ENCODE peak calls at places on chromosome 6, in seven cellular contexts. A is left ventricle myocardium inferior, R is mucosa of descending colon, M is RWPE2, Q is PC-3, E is fibroblast of lung, K is uterus. U is an unnamed sample.

GRCh38 chr6:133248241-133249001 is 7.3 kb downstream of the EYA4 start:
- DNase-seq in A (no peak), R (no peak), M (no peak), Q (peak; percentile 88), E (peak; percentile 88), K (no peak), U (no peak)

GRCh38 chr6:142381845-142382378 is 80.1 kb downstream of the ADGRG6 start:
- DNase-seq in A (no peak), R (no peak), M (no peak), Q (no peak), E (no peak), K (no peak), U (no peak)

GRCh38 chr6:144957236-144957937 is 672.3 kb downstream of the UTRN start:
- DNase-seq in A (no peak), R (no peak), M (no peak), Q (peak; percentile 61), E (peak; percentile 30), K (no peak), U (no peak)

GRCh38 chr6:131976545-131977061 is 25.4 kb upstream of the CCN2 start:
- DNase-seq in A (no peak), R (no peak), M (no peak), Q (peak; percentile 14), E (peak; percentile 45), K (no peak), U (no peak)

GRCh38 chr6:100462990-100463684 is 1.6 kb downstream of the SIM1 start:
- DNase-seq in A (no peak), R (no peak), M (no peak), Q (no peak), E (no peak), K (no peak), U (no peak)

GRCh38 chr6:10205120-10205519 is 209.8 kb downstream of the TFAP2A start:
- DNase-seq in A (no peak), R (no peak), M (no peak), Q (peak; percentile 4), E (no peak), K (no peak), U (no peak)

GRCh38 chr6:148323344-148323743 is 19.3 kb upstream of the SASH1 start:
- DNase-seq in A (no peak), R (no peak), M (no peak), Q (peak; percentile 39), E (no peak), K (no peak), U (no peak)

GRCh38 chr6:122394016-122394415 is 5.4 kb upstream of the HSF2 start:
- DNase-seq in A (no peak), R (no peak), M (no peak), Q (no peak), E (no peak), K (no peak), U (no peak)

GRCh38 chr6:137043710-137044365 is 927 bp downstream of the IL20RA start:
- DNase-seq in A (peak; percentile 21), R (no peak), M (no peak), Q (peak; percentile 55), E (peak; percentile 61), K (peak; percentile 28), U (peak; percentile 44)

GRCh38 chr6:134714679-134715078 is 235.2 kb downstream of the ALDH8A1 start:
- DNase-seq in A (no peak), R (no peak), M (no peak), Q (peak; percentile 54), E (peak; percentile 84), K (no peak), U (no peak)

GRCh38 chr6:87572860-87573259 is 16.9 kb downstream of the RARS2 start:
- DNase-seq in A (no peak), R (no peak), M (no peak), Q (no peak), E (no peak), K (no peak), U (no peak)

GRCh38 chr6:106247293-106247692 is 78.3 kb downstream of the ATG5 start:
- DNase-seq in A (no peak), R (no peak), M (no peak), Q (peak; percentile 24), E (peak; percentile 27), K (no peak), U (no peak)

GRCh38 chr6:134584809-134585528 is 267.1 kb upstream of the SGK1 start:
- DNase-seq in A (no peak), R (no peak), M (no peak), Q (no peak), E (peak; percentile 24), K (no peak), U (no peak)

GRCh38 chr6:37122861-37123260 is 47.1 kb upstream of the PIM1 start:
- DNase-seq in A (no peak), R (no peak), M (no peak), Q (no peak), E (no peak), K (no peak), U (no peak)

GRCh38 chr6:84568971-84569370 is 195.4 kb downstream of the TBX18 start:
- DNase-seq in A (no peak), R (no peak), M (no peak), Q (peak; percentile 34), E (peak; percentile 79), K (no peak), U (peak; percentile 48)

GRCh38 chr6:157921685-157922367 is 59.8 kb upstream of the SYNJ2 start:
- DNase-seq in A (no peak), R (no peak), M (no peak), Q (no peak), E (peak; percentile 52), K (no peak), U (no peak)

GRCh38 chr6:24927234-24927955 is 8.4 kb downstream of the RIPOR2 start:
- DNase-seq in A (no peak), R (no peak), M (no peak), Q (no peak), E (no peak), K (no peak), U (no peak)
- H3K4me1 ChIP-seq in A (peaks cover 42% of the 10 kb centered on the region), R (no peaks in the 10 kb centered on the region), M (peaks cover 1% of the 10 kb centered on the region), Q (peaks cover 41% of the 10 kb centered on the region), E (peaks cover 11% of the 10 kb centered on the region), K (peaks cover 22% of the 10 kb centered on the region), U (no peaks in the 10 kb centered on the region)

GRCh38 chr6:160767647-160768019 is 65.6 kb downstream of the PLG start:
- DNase-seq in A (no peak), R (no peak), M (no peak), Q (no peak), E (no peak), K (no peak), U (no peak)
- TF ChIP-seq CTCF in A (no peak), R (no peak), M (peak; percentile 70), Q (no peak), E (no peak), K (peak; percentile 5), U (no peak)

DNA sequence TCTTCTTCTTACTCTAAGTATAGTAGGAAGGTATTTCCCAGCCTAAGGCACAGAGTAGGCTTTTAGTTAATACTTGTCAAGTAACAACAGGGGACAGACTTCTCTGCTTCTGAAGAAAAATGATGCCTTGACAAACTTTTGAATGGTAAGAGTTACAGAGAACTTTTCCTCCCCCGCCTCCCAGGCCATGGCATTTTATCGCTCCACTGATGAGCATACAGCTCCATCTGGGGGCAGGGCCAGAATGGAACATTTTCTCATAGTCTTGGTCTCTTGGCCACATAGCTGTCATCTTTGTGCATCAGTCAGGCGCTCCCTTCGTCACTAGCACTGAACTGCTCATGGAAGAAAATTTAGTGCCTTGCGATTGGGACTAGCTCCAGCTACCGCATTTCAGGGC is 1066.8 kb upstream of the CITED2 start:
- DNase-seq in A (peak; percentile 46), R (no peak), M (no peak), Q (peak; percentile 58), E (peak; percentile 67), K (peak; percentile 51), U (peak; percentile 93)
- H3K4me1 ChIP-seq in A (peaks cover 38% of the 10 kb centered on the region), R (no peaks in the 10 kb centered on the region), M (peaks cover 23% of the 10 kb centered on the region), Q (peaks cover 9% of the 10 kb centered on the region), E (peaks cover 15% of the 10 kb centered on the region), K (no peaks in the 10 kb centered on the region), U (peaks cover 47% of the 10 kb centered on the region)

GRCh38 chr6:50030777-50031562 is 9.2 kb upstream of the DEFB110 start:
- DNase-seq in A (no peak), R (no peak), M (no peak), Q (peak; percentile 64), E (peak; percentile 21), K (no peak), U (peak; percentile 42)
- TF ChIP-seq CTCF in A (no peak), R (no peak), M (peak; percentile 48), Q (peak; percentile 74), E (peak; percentile 48), K (no peak), U (peak; percentile 67)

DNA sequence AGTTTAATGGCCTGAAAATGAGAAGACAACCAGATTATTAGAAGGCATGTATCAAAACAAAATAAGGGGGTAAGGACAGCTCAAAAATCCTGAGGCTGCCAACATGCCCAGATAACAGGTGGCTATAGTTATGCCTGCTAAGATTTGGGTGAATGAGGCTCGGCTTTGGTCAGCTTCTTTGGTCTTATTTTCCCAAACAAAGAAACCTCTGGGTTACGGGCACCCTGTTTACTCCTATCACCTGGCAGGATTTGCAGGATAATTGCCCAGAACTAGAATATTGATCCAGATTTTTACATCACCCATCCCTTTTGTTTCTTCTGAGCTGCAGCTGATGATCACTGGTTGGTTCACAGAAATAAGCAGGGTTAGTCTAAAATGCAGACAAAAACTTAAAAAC is 74.3 kb downstream of the SLC16A10 start:
- DNase-seq in A (no peak), R (no peak), M (no peak), Q (no peak), E (no peak), K (no peak), U (no peak)
- H3K4me1 ChIP-seq in A (no peaks in the 10 kb centered on the region), R (no peaks in the 10 kb centered on the region), M (no peaks in the 10 kb centered on the region), Q (no peaks in the 10 kb centered on the region), E (no peaks in the 10 kb centered on the region), K (no peaks in the 10 kb centered on the region), U (no peaks in the 10 kb centered on the region)

GRCh38 chr6:6105472-6106036 is 98.8 kb upstream of the NRN1 start:
- DNase-seq in A (no peak), R (no peak), M (no peak), Q (no peak), E (no peak), K (no peak), U (peak; percentile 39)
- TF ChIP-seq CTCF in A (no peak), R (no peak), M (no peak), Q (peak; percentile 34), E (no peak), K (no peak), U (peak; percentile 39)